ENCODE peak calls at places on chromosomes 6 and 20, in six cellular contexts. B, O, E, Y, U and X are unnamed samples.

GRCh38 chr6:29494131-29494530 is 6.4 kb upstream of the MAS1L start:
- DNase-seq in O (no peak), E (no peak), B (no peak), U (no peak), Y (no peak), X (no peak)

GRCh38 chr20:2820084-2820895 is 4.1 kb downstream of the TMEM239 start:
- DNase-seq in U (no peak), B (no peak), E (no peak), Y (no peak), O (peak), X (no peak)

GRCh38 chr20:13220857-13221297 is at the start of gene ISM1:
- DNase-seq in E (peak), Y (peak), O (peak), B (no peak), U (peak), X (no peak)

GRCh38 chr20:401682-402495 is 6.2 kb upstream of the RBCK1 start:
- DNase-seq in E (no peak), B (peak), O (no peak), U (no peak), Y (peak), X (peak)

GRCh38 chr6:70520575-70520974 is 46.2 kb upstream of the SDHAF4 start:
- DNase-seq in E (peak), B (no peak), Y (peak), O (no peak), U (peak), X (peak)

GRCh38 chr20:50380697-50381040 is 129.5 kb upstream of the PTPN1 start:
- DNase-seq in Y (peak), U (peak), O (no peak), E (no peak), B (no peak), X (peak)

GRCh38 chr6:3410385-3411360 is 46.2 kb downstream of the SLC22A23 start:
- DNase-seq in Y (peak), U (peak), O (peak), B (peak), E (no peak), X (peak)

GRCh38 chr6:169254456-169255316 is 1.0 kb upstream of the THBS2 start:
- DNase-seq in O (no peak), E (no peak), Y (peak), B (no peak), U (no peak), X (no peak)

GRCh38 chr6:112841553-112842337 is 494.6 kb downstream of the RFPL4B start:
- DNase-seq in U (no peak), Y (no peak), O (no peak), B (no peak), E (peak), X (no peak)

GRCh38 chr6:151070666-151071065 is 169.1 kb upstream of the AKAP12 start:
- DNase-seq in B (no peak), Y (peak), O (no peak), E (no peak), U (no peak), X (no peak)

GRCh38 chr20:5835234-5835845 is 85.1 kb downstream of the SHLD1 start:
- DNase-seq in O (no peak), Y (peak), B (no peak), U (peak), E (no peak), X (peak)

GRCh38 chr6:144411506-144412165 is 126.5 kb downstream of the UTRN start:
- DNase-seq in O (peak), Y (peak), U (no peak), E (no peak), B (no peak), X (peak)

GRCh38 chr6:75268121-75268987 is 16.2 kb downstream of the TMEM30A start:
- DNase-seq in E (no peak), B (no peak), O (no peak), U (no peak), Y (peak), X (peak)

GRCh38 chr20:11499235-11499634 is 418.5 kb upstream of the BTBD3 start:
- DNase-seq in Y (no peak), E (no peak), O (no peak), B (no peak), U (no peak), X (peak)

GRCh38 chr20:58611236-58612020 is 39.7 kb upstream of the STX16 start:
- DNase-seq in B (no peak), O (no peak), E (no peak), Y (no peak), U (no peak), X (peak)

GRCh38 chr6:2916354-2916925 is 13.3 kb upstream of the SERPINB9 start:
- DNase-seq in U (no peak), E (no peak), B (no peak), O (no peak), Y (no peak), X (no peak)

GRCh38 chr6:36427781-36428345 is 14.8 kb downstream of the PXT1 start:
- DNase-seq in B (no peak), U (no peak), O (no peak), E (no peak), Y (peak), X (peak)

GRCh38 chr6:101163611-101164010 is 229.9 kb upstream of the GRIK2 start:
- DNase-seq in O (peak), Y (no peak), U (no peak), E (no peak), B (no peak), X (no peak)

GRCh38 chr6:19838442-19839236 is 1.5 kb downstream of the ID4 start:
- DNase-seq in O (peak), E (no peak), U (peak), Y (peak), B (peak), X (peak)

GRCh38 chr6:155228549-155229166 is 35.2 kb upstream of the CLDN20 start:
- DNase-seq in U (no peak), O (no peak), Y (peak), B (no peak), E (no peak), X (no peak)

GRCh38 chr6:35419961-35420360 is 32.2 kb upstream of the FANCE start:
- DNase-seq in U (no peak), B (no peak), E (no peak), O (no peak), Y (no peak), X (no peak)

GRCh38 chr6:37170273-37171140 is 555 bp downstream of the PIM1 start:
- DNase-seq in U (peak), E (peak), B (no peak), Y (peak), O (peak), X (peak)

GRCh38 chr20:18190466-18191233 is 53.0 kb downstream of the KAT14 start:
- DNase-seq in E (no peak), B (no peak), Y (no peak), U (no peak), O (no peak), X (no peak)

GRCh38 chr20:56323656-56324055 is 35.1 kb upstream of the FAM210B start:
- DNase-seq in Y (no peak), O (no peak), B (no peak), U (no peak), E (no peak), X (no peak)

GRCh38 chr6:2862712-2863174 is 21.1 kb upstream of the SERPINB1 start:
- DNase-seq in O (no peak), B (no peak), E (peak), U (no peak), Y (no peak), X (no peak)

GRCh38 chr6:140156131-140156530 is 781.7 kb upstream of the CITED2 start:
- DNase-seq in U (no peak), E (no peak), B (no peak), O (no peak), Y (no peak), X (no peak)

GRCh38 chr6:158498362-158498761 is 61.5 kb upstream of the TMEM181 start:
- DNase-seq in B (no peak), E (no peak), U (no peak), O (no peak), Y (no peak), X (no peak)

GRCh38 chr6:257031-257725 is 35.1 kb upstream of the DUSP22 start:
- DNase-seq in Y (peak), O (no peak), U (no peak), E (no peak), B (no peak), X (peak)

GRCh38 chr6:105900120-105900937 is 185.8 kb upstream of the PRDM1 start:
- DNase-seq in Y (peak), U (no peak), B (no peak), O (no peak), E (no peak), X (no peak)

GRCh38 chr20:51487525-51488279 is 54.8 kb downstream of the NFATC2 start:
- DNase-seq in Y (peak), U (no peak), O (no peak), B (peak), E (no peak), X (peak)

GRCh38 chr6:22888147-22888831 is 318.9 kb downstream of the HDGFL1 start:
- DNase-seq in B (no peak), U (no peak), Y (no peak), E (no peak), O (no peak), X (peak)

GRCh38 chr6:44024597-44025219 is 102.5 kb downstream of the MRPL14 start:
- DNase-seq in O (no peak), B (no peak), Y (no peak), E (no peak), U (no peak), X (no peak)

GRCh38 chr20:31570735-31571617 is 34.1 kb upstream of the ID1 start:
- DNase-seq in U (peak), E (no peak), Y (peak), O (no peak), B (no peak), X (no peak)

GRCh38 chr6:137536104-137536773 is 42.0 kb upstream of the OLIG3 start:
- DNase-seq in O (no peak), Y (no peak), U (no peak), E (no peak), B (no peak), X (no peak)

GRCh38 chr6:454148-454991 is 62.8 kb downstream of the IRF4 start:
- DNase-seq in E (no peak), O (no peak), B (no peak), U (no peak), Y (no peak), X (no peak)

GRCh38 chr6:67450641-67451040 is 1184.4 kb upstream of the ADGRB3 start:
- DNase-seq in Y (no peak), B (no peak), O (no peak), E (no peak), U (no peak), X (no peak)

GRCh38 chr6:109527989-109528388 is 45.0 kb upstream of the ZBTB24 start:
- DNase-seq in O (peak), E (no peak), B (peak), U (no peak), Y (peak), X (peak)

GRCh38 chr20:62926229-62927127 is at the start of gene DIDO1:
- DNase-seq in O (peak), U (peak), E (peak), Y (peak), B (peak), X (peak)

GRCh38 chr20:57578476-57579165 is 17.7 kb downstream of the PCK1 start:
- DNase-seq in O (no peak), B (no peak), E (no peak), U (no peak), Y (no peak), X (no peak)

GRCh38 chr6:130776287-130776925 is 50.8 kb upstream of the SMLR1 start:
- DNase-seq in U (no peak), B (no peak), E (peak), Y (no peak), O (no peak), X (no peak)
- H2AFZ ChIP-seq in U (peak), B (no peak), E (no peak), Y (no peak), O (no peak), X (no peak)

DNA sequence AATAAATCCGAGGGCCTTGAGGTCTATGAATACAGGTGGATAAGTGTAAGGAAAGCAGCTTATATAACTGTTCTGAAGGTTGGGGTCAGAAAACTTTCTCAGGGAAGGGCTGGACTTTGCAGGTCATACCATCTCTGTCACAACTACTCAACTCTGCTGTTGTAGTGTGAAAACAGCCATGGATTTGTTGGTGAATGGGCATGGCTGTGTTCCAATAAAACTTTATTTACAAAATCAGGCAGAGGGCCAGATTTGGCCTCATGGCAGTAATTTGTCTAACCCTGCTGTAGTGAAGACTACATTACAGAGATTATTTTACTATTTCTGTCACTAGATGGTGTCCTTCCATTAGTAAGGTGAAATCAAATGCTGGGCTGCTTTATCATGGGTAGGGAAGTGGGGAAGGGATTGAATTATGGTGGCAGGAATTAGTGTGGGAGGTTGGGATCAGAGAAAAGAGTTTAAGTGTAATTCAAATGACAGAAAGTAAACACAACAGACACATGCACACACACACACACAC is 409.6 kb upstream of the CHD6 start:
- DNase-seq in E (peak), O (no peak), Y (no peak), B (no peak), U (peak), X (no peak)
- TF ChIP-seq EZH2phosphoT487 in E (no peak), O (no peak), Y (no peak), B (no peak), U (no peak), X (no peak)

GRCh38 chr20:44644384-44645131 is 6.9 kb downstream of the ADA start:
- DNase-seq in Y (no peak), O (no peak), E (peak), B (no peak), U (no peak), X (no peak)
- H3K9ac ChIP-seq in Y (peak), O (no peak), E (peak), B (no peak), U (peak), X (peak)

DNA sequence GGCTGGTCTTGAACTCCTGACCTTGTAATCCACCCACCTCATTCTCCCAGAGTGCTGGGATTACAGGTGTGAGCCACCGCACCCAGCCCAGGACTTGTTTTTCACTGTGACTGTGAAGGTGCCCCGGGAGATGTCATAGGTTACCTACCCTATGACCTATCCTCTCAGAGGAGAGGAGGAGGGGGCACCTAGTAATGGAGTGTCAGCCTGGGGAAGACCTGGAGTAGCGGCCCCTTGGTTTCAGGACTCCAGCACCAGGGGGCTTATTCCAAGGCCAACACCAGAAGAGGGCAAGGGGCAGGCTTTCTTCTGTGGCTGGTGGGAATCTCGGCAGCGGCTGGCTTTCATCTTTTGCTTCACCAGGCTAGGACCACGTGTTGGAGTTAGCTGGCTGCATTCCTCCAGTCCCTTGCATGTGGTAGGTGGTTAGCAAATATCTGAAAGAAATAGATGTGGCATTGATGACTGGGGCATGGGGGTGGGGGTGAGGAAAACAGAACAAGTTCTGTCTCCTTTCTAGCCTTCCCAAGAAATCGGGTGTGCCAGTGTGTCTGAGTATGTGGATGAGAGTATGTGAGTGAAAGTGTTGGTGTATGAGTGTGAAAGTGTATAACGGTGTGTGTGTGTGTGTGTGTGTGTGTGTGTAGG is 7.9 kb upstream of the ITPR3 start:
- DNase-seq in U (no peak), E (no peak), Y (peak), O (no peak), B (no peak), X (no peak)
- H2AFZ ChIP-seq in U (no peak), E (no peak), Y (no peak), O (no peak), B (peak), X (peak)

GRCh38 chr6:148713896-148714295 is 32.9 kb upstream of the UST start:
- DNase-seq in Y (no peak), B (no peak), O (no peak), U (no peak), E (no peak), X (no peak)
- TF ChIP-seq EZH2phosphoT487 in Y (no peak), B (no peak), O (no peak), U (no peak), E (no peak), X (no peak)

GRCh38 chr20:7714549-7714948 is 225.7 kb downstream of the HAO1 start:
- DNase-seq in B (no peak), O (no peak), E (no peak), U (no peak), Y (no peak), X (no peak)
- H3K9ac ChIP-seq in B (no peak), O (no peak), E (no peak), U (no peak), Y (no peak), X (no peak)

GRCh38 chr6:102736941-102737368 is 1343.4 kb downstream of the GRIK2 start:
- DNase-seq in B (no peak), U (no peak), E (no peak), O (no peak), Y (peak), X (peak)
- H2AFZ ChIP-seq in B (no peak), U (peak), E (no peak), O (peak), Y (no peak), X (peak)

GRCh38 chr20:20712004-20712473 is 405 bp downstream of the RALGAPA2 start:
- DNase-seq in U (no peak), B (no peak), O (peak), Y (peak), E (no peak), X (no peak)
- TF ChIP-seq EZH2phosphoT487 in U (no peak), B (no peak), O (no peak), Y (no peak), E (no peak), X (no peak)

DNA sequence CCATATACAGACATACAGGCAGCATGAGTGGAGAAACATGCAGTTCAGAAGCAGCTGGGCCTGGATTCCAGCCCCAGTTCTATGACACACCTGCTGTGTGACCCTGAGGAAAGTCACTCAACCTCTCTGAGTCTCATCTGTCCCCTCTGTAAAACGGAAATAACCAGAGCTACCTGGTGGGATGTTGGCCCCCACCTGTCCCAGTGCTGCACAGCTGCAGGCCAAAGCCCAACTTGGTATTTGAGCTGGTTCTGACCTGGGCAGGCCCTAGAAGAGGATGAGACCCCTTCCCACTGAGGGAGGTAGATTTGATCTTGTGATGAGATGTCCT is 55.5 kb downstream of the PPP1R16B start:
- DNase-seq in U (no peak), O (no peak), E (no peak), Y (no peak), B (no peak), X (no peak)
- H3K9ac ChIP-seq in U (no peak), O (no peak), E (no peak), Y (no peak), B (no peak), X (no peak)

GRCh38 chr6:30556006-30556713 is at the start of gene GNL1:
- DNase-seq in U (peak), B (peak), E (peak), Y (peak), O (peak), X (peak)

GRCh38 chr6:30555428-30556005 is 772 bp downstream of the GNL1 start:
- DNase-seq in B (no peak), U (no peak), O (peak), E (no peak), Y (peak), X (no peak)

GRCh38 chr6:30554404-30554803 is 1.9 kb downstream of the GNL1 start:
- DNase-seq in Y (no peak), B (no peak), U (no peak), E (no peak), O (no peak), X (no peak)

GRCh38 chr6:30556714-30556963 is 350 bp upstream of the GNL1 start:
- DNase-seq in O (peak), Y (no peak), B (peak), U (no peak), E (peak), X (no peak)

DNA sequence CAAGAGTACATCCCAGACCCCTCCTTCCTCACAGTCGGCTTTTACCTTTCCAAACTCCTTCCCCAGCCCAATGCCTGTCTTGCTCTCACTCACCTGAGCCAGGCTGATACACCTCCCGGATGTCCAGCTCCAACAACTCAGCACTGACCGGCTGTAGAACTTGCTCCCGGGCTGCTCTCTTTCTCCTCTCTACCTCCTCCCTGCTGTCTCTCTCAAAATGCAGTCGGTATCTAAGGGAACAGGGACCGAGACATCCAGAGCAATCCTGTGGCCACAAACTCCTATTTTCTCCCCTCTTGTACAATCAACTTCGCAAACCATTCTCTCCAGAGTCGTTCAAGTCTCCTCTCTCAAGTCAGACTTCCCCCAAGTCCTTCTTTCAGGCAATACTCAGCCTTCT is 1.3 kb downstream of the GNL1 start:
- DNase-seq in Y (peak), O (no peak), B (no peak), E (no peak), U (no peak), X (no peak)
- H2AFZ ChIP-seq in Y (peak), O (peak), B (no peak), E (peak), U (no peak), X (peak)